ENCODE peak calls at places on chromosomes 6 and 20, in four cellular contexts. X, H, B and Y are unnamed samples.

GRCh38 chr20:51029556-51029955 is 6.6 kb upstream of the KCNG1 start:
- DNase-seq in H (no peak), X (no peak), B (no peak), Y (no peak)

GRCh38 chr6:116969211-116969863 is 92.3 kb downstream of the RFX6 start:
- DNase-seq in B (peak; percentile 60), X (no peak), H (no peak), Y (peak; percentile 28)

GRCh38 chr20:56440346-56441007 is 27.9 kb upstream of the RTF2 start:
- DNase-seq in H (no peak), B (peak; percentile 11), X (no peak), Y (peak; percentile 64)

GRCh38 chr6:54301770-54302169 is 6.5 kb upstream of the TINAG start:
- DNase-seq in X (no peak), H (no peak), B (no peak), Y (no peak)

GRCh38 chr6:75458895-75459294 is 34.7 kb downstream of the FILIP1 start:
- DNase-seq in X (no peak), B (no peak), H (no peak), Y (no peak)

GRCh38 chr6:170293881-170294755 is 3.2 kb upstream of the DLL1 start:
- DNase-seq in X (no peak), H (peak; percentile 38), B (no peak), Y (peak; percentile 47)

GRCh38 chr20:51185277-51185676 is 162.4 kb upstream of the KCNG1 start:
- DNase-seq in H (no peak), B (no peak), X (no peak), Y (no peak)

GRCh38 chr20:63248835-63249591 is 5.2 kb downstream of the NKAIN4 start:
- DNase-seq in H (no peak), B (no peak), X (no peak), Y (no peak)

GRCh38 chr6:40506956-40507355 is 80.2 kb downstream of the LRFN2 start:
- DNase-seq in H (no peak), X (no peak), B (no peak), Y (no peak)

GRCh38 chr6:14499804-14500203 is 382.2 kb downstream of the CD83 start:
- DNase-seq in X (no peak), H (no peak), B (no peak), Y (no peak)

GRCh38 chr6:3324262-3324942 is 65.7 kb downstream of the PSMG4 start:
- DNase-seq in X (no peak), B (no peak), H (no peak), Y (peak; percentile 85)

GRCh38 chr6:7883381-7883780 is 27.2 kb downstream of the TXNDC5 start:
- DNase-seq in B (no peak), X (no peak), H (no peak), Y (no peak)

GRCh38 chr20:19212524-19213502 is at the start of gene SLC24A3:
- DNase-seq in H (peak; percentile 83), X (no peak), B (peak; percentile 86), Y (peak; percentile 70)

GRCh38 chr6:109793793-109794192 is 102.7 kb downstream of the FIG4 start:
- DNase-seq in H (peak; percentile 74), X (no peak), B (no peak), Y (no peak)

GRCh38 chr6:14452567-14453527 is 335.3 kb downstream of the CD83 start:
- DNase-seq in B (no peak), X (no peak), H (no peak), Y (no peak)

GRCh38 chr20:39893013-39893685 is 795.9 kb downstream of the MAFB start:
- DNase-seq in X (no peak), B (no peak), H (no peak), Y (no peak)
- TF ChIP-seq CTCF in X (peak; percentile 46), B (no peak), H (no peak), Y (no peak)

GRCh38 chr6:157756708-157757429 is 66.2 kb upstream of the SNX9 start:
- DNase-seq in H (peak; percentile 95), X (peak; percentile 96), B (peak; percentile 51), Y (peak; percentile 53)
- TF ChIP-seq CTCF in H (peak; percentile 76), X (peak; percentile 90), B (peak; percentile 63), Y (peak; percentile 77)

GRCh38 chr6:87396595-87397392 is 11.0 kb upstream of the CFAP206 start:
- DNase-seq in H (no peak), B (no peak), X (no peak), Y (peak; percentile 32)

GRCh38 chr6:87393026-87393622 is 14.6 kb upstream of the CFAP206 start:
- DNase-seq in X (no peak), B (peak; percentile 71), H (no peak), Y (peak; percentile 44)

DNA sequence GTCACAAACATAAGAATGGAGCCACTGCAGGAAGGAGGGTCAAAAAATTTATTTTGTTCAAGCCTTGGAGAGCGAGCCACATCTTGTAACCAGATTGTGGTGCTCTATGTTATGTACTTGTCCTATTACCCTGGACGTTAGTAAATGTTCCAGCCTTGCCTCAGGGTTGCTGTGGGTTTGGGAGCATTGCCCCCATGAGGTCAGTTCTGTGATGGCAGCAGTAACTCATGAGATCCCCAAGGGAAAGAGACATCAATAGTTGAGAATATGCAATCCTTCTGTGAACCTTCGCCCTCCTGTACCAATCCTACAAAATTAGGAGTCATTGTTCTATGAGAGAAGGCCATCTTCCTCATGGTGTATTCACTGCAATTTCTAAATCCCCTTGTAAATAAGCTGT is 16.4 kb upstream of the CFAP206 start:
- DNase-seq in H (no peak), B (peak; percentile 52), X (no peak), Y (peak; percentile 38)
- TF ChIP-seq CTCF in H (no peak), B (peak; percentile 49), X (peak; percentile 37), Y (peak; percentile 75)

GRCh38 chr6:28903686-28904085 is 20.1 kb downstream of the TRIM27 start:
- DNase-seq in H (no peak), B (no peak), X (no peak), Y (no peak)

GRCh38 chr6:28900577-28901266 is 23.1 kb downstream of the TRIM27 start:
- DNase-seq in H (no peak), X (no peak), B (no peak), Y (no peak)

GRCh38 chr6:28896505-28897392 is 27.0 kb downstream of the TRIM27 start:
- DNase-seq in B (peak; percentile 64), H (peak; percentile 77), X (peak; percentile 87), Y (peak; percentile 48)

GRCh38 chr6:28895131-28895812 is 28.5 kb downstream of the TRIM27 start:
- DNase-seq in X (peak; percentile 96), B (peak; percentile 96), H (peak; percentile 98), Y (peak; percentile 89)

GRCh38 chr6:28898710-28898965 is 25.1 kb downstream of the TRIM27 start:
- DNase-seq in B (no peak), X (no peak), H (no peak), Y (no peak)
- TF ChIP-seq CTCF in B (no peak), X (no peak), H (no peak), Y (no peak)

DNA sequence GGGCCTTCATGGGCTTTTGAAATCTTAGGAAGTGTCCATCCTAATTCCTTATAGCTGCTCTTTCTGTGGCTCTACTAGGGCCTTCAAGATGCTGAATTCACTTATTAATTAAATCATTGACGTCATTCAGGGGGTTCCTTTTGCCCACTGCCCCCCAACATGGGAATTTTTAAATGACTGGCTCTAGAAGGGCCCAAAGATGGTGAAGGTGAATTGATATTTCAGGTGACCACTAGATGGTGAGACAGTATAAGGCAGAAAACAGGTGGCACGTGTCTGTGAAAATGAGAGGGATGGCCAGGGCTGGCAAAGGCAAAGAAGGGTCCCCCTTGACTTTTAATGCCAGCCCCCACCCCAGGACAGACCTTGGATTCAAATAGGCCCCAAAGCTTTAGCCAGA is 11.8 kb downstream of the GNAS start:
- DNase-seq in X (no peak), B (no peak), H (no peak), Y (no peak)
- TF ChIP-seq CTCF in X (peak; percentile 13), B (peak; percentile 56), H (no peak), Y (peak; percentile 60)

DNA sequence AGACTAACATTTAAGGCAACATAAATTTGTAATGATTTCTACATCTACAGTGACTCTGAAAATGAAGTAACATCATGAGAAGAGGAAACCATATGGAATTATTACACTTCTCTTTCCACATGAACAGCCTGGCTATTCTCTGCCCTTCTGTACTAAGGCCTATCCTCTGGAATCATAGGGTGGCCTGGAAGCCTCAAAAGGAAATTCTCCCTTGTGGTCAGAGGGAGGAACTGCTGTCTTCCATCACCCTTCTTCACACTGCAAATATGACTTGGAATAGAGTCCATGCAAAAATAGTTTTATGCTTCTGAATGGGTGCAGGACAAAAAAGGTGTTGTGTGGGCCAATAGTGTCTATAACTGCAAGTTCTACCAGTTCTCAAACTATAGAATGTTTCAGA is 44.6 kb upstream of the SH3BGRL2 start:
- DNase-seq in B (no peak), H (no peak), X (no peak), Y (no peak)
- TF ChIP-seq CTCF in B (peak; percentile 36), H (no peak), X (peak; percentile 46), Y (no peak)

GRCh38 chr6:45132683-45133294 is 195.3 kb upstream of the RUNX2 start:
- DNase-seq in B (no peak), H (no peak), X (no peak), Y (no peak)
- TF ChIP-seq CTCF in B (no peak), H (no peak), X (no peak), Y (no peak)